ENCODE peak calls at places on chromosomes 4 and X, in nine cellular contexts. Z is WTC11; I is left lung; E is endothelial cell; L is dorsolateral prefrontal cortex; V is CD8-positive, alpha-beta T cell; F is osteocyte; C is activated CD8-positive, alpha-beta T cell treated with anti-CD3 and anti-CD28 coated beads for 36 hours; T is uterus. A is an unnamed sample.

GRCh38 chr4:186500721-186501304 is 54.6 kb downstream of the MTNR1A start:
- DNase-seq in F (no peak), Z (peak), L (no peak), E (no peak), I (no peak), V (no peak), T (no peak), C (no peak), A (no peak)

GRCh38 chr4:71944956-71945355 is 86.8 kb upstream of the NPFFR2 start:
- DNase-seq in E (no peak), F (no peak), Z (no peak), T (no peak), L (no peak), I (no peak), C (no peak), V (no peak), A (no peak)

GRCh38 chr4:23234716-23235115 is 542.0 kb downstream of the GBA3 start:
- DNase-seq in C (no peak), F (no peak), L (no peak), T (no peak), I (no peak), V (no peak), Z (no peak), E (no peak), A (no peak)

GRCh38 chr4:8235224-8235623 is 34.3 kb upstream of the HTRA3 start:
- DNase-seq in V (no peak), L (no peak), T (no peak), C (no peak), I (no peak), F (no peak), Z (no peak), E (no peak), A (no peak)

GRCh38 chr4:4860381-4860802 is 927 bp downstream of the MSX1 start:
- DNase-seq in C (no peak), I (no peak), F (no peak), E (no peak), V (no peak), Z (no peak), T (no peak), L (no peak), A (peak)

GRCh38 chr4:2537011-2537830 is 774 bp downstream of the FAM193A start:
- DNase-seq in C (peak), L (peak), T (peak), Z (peak), F (peak), E (peak), I (peak), V (peak), A (peak)

GRCh38 chr4:98474408-98474844 is 184.0 kb downstream of the TSPAN5 start:
- DNase-seq in Z (no peak), C (no peak), F (no peak), I (no peak), V (no peak), T (no peak), L (no peak), E (no peak), A (no peak)

GRCh38 chr4:102625232-102625930 is 124.2 kb downstream of the NFKB1 start:
- DNase-seq in I (peak), C (peak), E (no peak), T (peak), Z (peak), L (no peak), F (no peak), V (peak), A (peak)

GRCh38 chr4:147837854-147838253 is 106.0 kb downstream of the ARHGAP10 start:
- DNase-seq in L (no peak), F (no peak), Z (no peak), T (no peak), V (no peak), E (no peak), I (no peak), C (no peak), A (no peak)

GRCh38 chr4:108168672-108169562 is at the start of gene LEF1:
- DNase-seq in Z (peak), T (no peak), E (peak), F (no peak), V (peak), C (peak), L (no peak), I (no peak), A (peak)

GRCh38 chrX:72123471-72124185 is 8.1 kb downstream of the RTL5 start:
- DNase-seq in T (no peak), V (no peak), F (no peak), E (peak), C (no peak), Z (peak), L (no peak), I (peak), A (no peak)

GRCh38 chrX:27987862-27988646 is 6.8 kb upstream of the DCAF8L1 start:
- DNase-seq in F (no peak), T (no peak), V (no peak), Z (no peak), E (no peak), L (no peak), I (no peak), C (no peak), A (no peak)

GRCh38 chrX:119482497-119483480 is 14.5 kb downstream of the SLC25A5 start:
- DNase-seq in Z (peak), E (peak), I (peak), C (peak), F (peak), V (peak), T (peak), L (peak), A (peak)

GRCh38 chrX:107675823-107676555 is 47.7 kb downstream of the PRPS1 start:
- DNase-seq in V (no peak), E (no peak), Z (no peak), L (no peak), F (no peak), I (peak), T (peak), C (no peak), A (no peak)

GRCh38 chr4:185566972-185567749 is 31.9 kb upstream of the PDLIM3 start:
- DNase-seq in Z (no peak), F (no peak), V (no peak), C (no peak), I (no peak), L (no peak), E (no peak), T (peak), A (no peak)

GRCh38 chr4:146342600-146343192 is 128.4 kb downstream of the REELD1 start:
- DNase-seq in L (no peak), I (no peak), T (no peak), C (peak), V (no peak), Z (peak), F (no peak), E (peak), A (peak)
- TF ChIP-seq CTCF in L (peak), I (peak), T (peak), C (peak), V (peak), Z (peak), F (peak), E (peak), A (no peak)

DNA sequence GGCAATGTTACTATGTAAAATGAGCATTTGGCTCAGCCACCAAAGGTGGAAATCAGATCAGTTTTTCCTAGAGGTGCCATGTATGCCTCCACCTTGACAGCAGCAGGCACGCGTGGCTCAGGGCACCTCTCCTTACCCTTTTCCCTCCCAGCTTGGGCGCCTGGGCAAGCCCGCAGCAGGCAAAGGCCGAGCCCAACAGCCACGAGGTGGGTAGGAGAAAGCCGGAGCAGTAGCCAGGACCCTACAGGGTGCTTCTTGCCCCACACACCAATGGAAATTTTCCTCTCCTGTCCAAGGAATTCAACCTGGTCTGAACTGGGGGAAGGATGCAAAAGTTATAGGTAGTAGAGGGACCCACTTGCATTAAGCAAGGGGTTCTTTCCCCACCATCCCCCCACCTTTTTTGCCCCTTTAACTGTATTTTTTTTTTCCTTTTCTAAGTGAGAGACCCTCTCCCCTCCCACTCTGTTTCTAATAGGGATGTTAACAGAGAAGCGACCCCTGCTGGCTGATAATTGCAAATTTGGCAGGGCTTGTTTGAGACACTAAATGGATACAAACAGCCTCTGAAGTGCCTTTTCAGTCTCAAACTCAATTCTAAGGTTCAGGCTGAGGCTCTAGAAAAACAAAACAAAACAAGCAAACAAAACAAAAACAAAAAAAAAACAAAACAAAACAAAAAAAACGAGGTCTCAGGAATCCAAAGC is 895.1 kb downstream of the PCDH18 start:
- DNase-seq in Z (peak), I (no peak), F (no peak), C (peak), E (peak), T (no peak), L (no peak), V (no peak), A (peak)
- TF ChIP-seq CTCF in Z (peak), I (peak), F (peak), C (no peak), E (peak), T (no peak), L (peak), V (no peak), A (peak)

GRCh38 chrX:78124304-78124703 is 15.1 kb downstream of the TAF9B start:
- DNase-seq in T (no peak), I (no peak), Z (no peak), C (no peak), L (no peak), E (no peak), F (no peak), V (no peak), A (no peak)
- TF ChIP-seq CTCF in T (no peak), I (no peak), Z (no peak), C (no peak), L (no peak), E (no peak), F (peak), V (no peak), A (no peak)

GRCh38 chr4:189096717-189097116 is 844.0 kb upstream of the FRG1 start:
- DNase-seq in I (no peak), F (no peak), E (no peak), V (no peak), T (no peak), C (no peak), L (no peak), Z (peak), A (no peak)
- TF ChIP-seq CTCF in I (no peak), F (peak), E (peak), V (no peak), T (no peak), C (no peak), L (no peak), Z (peak), A (no peak)

GRCh38 chr4:128427832-128428366 is 140.3 kb upstream of the PGRMC2 start:
- DNase-seq in T (no peak), Z (no peak), C (no peak), I (peak), L (no peak), E (no peak), F (no peak), V (no peak), A (no peak)
- TF ChIP-seq CTCF in T (no peak), Z (no peak), C (no peak), I (peak), L (no peak), E (no peak), F (peak), V (no peak), A (no peak)

DNA sequence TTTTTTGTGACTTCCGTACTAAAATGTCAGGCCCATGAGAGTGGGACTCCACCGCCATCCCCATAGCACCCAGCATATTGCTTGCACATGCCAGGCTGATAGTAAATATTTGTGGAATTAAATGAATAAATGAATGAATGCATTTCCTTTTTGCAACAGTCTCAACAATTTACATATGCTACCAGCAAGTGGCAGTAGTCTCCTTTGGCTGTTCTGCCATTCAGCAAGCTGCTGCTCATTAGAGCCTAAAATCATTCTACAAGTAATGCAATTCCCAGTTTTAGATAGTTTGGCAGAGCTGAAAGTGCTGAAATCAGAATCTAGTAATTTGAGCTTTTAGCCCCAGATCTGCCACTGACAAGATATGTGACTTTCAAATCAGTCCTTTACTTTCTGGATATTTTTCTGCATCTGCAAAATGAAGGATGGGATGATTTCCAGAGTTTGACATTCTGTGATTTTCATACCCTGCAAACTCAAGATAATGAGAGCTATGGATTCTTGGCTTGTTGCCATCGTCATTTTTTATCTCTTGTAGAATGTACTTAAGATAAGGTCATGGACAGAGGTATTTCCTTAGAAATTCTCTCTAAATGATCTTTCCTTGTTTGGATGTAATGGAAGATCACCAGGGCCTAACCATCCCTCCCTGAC is 35.7 kb upstream of the INTS6L start:
- DNase-seq in Z (no peak), V (no peak), T (no peak), I (no peak), E (peak), L (no peak), F (no peak), C (peak), A (peak)
- TF ChIP-seq CTCF in Z (no peak), V (peak), T (peak), I (peak), E (no peak), L (peak), F (peak), C (peak), A (peak)

DNA sequence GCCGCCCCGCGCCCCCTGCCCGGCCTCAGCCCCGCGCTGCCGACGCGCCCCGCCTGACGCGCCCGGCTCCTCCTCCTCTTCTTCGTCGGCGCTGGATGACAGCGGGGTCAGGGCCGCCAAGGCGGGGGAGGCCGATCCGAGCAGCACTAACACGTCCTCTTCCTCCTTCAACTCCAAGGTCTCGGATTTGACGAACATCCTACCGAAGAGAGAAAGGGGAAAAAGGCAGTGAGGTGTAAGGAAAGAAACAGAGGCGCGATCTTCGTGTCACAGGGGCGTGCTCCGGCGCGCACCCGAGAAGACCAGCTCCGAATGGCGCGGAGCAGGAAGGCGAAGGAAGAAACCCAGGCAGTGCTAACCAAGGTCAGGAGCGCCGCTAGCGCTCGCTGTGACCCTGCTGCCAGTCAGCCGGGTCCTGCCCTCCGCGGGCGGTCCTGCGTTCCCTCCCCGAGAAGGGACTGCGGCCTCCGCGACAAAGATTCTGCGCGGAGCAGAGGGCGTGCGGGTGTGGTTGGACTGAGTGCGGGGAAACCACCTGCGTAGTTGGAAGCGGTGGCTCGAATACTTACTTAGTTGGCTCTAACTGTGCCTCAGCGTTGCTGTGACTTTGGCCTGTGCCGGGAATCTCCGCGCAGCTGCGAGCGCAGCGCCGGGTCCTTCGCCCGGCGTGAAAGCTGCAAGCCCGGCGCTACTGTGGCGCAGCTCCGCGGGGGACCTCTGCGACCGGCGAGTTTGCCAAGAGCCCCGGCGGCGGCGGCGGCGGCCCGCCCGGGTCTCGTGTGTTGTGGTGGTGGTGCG is 503 bp downstream of the NEUROG2 start:
- DNase-seq in I (no peak), L (no peak), C (peak), E (peak), F (peak), Z (peak), T (no peak), V (no peak), A (peak)
- TF ChIP-seq CTCF in I (no peak), L (no peak), C (no peak), E (no peak), F (no peak), Z (no peak), T (no peak), V (no peak), A (no peak)